ENCODE peak calls at places on chromosomes 1 and 21, in seven cellular contexts. Q, B, C, H, S, D and X are unnamed samples.

GRCh38 chr1:216535751-216536150 is 112.5 kb upstream of the USH2A start:
- DNase-seq in Q (no peak), B (no peak), C (no peak), H (no peak), S (no peak), D (no peak), X (no peak)

GRCh38 chr1:195278644-195279043 is 1329.6 kb downstream of the KCNT2 start:
- DNase-seq in Q (no peak), B (no peak), C (no peak), H (no peak), S (no peak), D (no peak), X (no peak)

GRCh38 chr1:162177126-162177525 is 107.6 kb downstream of the NOS1AP start:
- DNase-seq in Q (no peak), B (no peak), C (no peak), H (no peak), S (no peak), D (no peak), X (no peak)

GRCh38 chr21:35075546-35075945 is 26.4 kb upstream of the RUNX1 start:
- DNase-seq in Q (peak), B (no peak), C (no peak), H (no peak), S (peak), D (no peak), X (no peak)

GRCh38 chr1:22567176-22567575 is 3.9 kb downstream of the EPHA8 start:
- DNase-seq in Q (no peak), B (no peak), C (no peak), H (no peak), S (no peak), D (no peak), X (no peak)

GRCh38 chr21:42063578-42064521 is 7.3 kb upstream of the UMODL1 start:
- DNase-seq in Q (no peak), B (no peak), C (peak), H (no peak), S (no peak), D (peak), X (no peak)

GRCh38 chr1:3942416-3943122 is 42.5 kb upstream of the C1orf174 start:
- DNase-seq in Q (no peak), B (no peak), C (no peak), H (no peak), S (no peak), D (no peak), X (no peak)

GRCh38 chr1:98048234-98048633 is 127.4 kb upstream of the DPYD start:
- DNase-seq in Q (peak), B (no peak), C (peak), H (peak), S (peak), D (no peak), X (peak)

GRCh38 chr21:32064511-32064910 is 191.7 kb downstream of the HUNK start:
- DNase-seq in Q (no peak), B (no peak), C (no peak), H (no peak), S (no peak), D (no peak), X (no peak)

GRCh38 chr1:10664251-10664650 is 132.2 kb downstream of the CASZ1 start:
- DNase-seq in Q (no peak), B (no peak), C (no peak), H (no peak), S (no peak), D (no peak), X (no peak)

GRCh38 chr1:54927475-54928240 is 40.7 kb upstream of the DHCR24 start:
- DNase-seq in Q (peak), B (no peak), C (no peak), H (no peak), S (peak), D (no peak), X (peak)

GRCh38 chr1:227884370-227885134 is 63.2 kb downstream of the WNT9A start:
- DNase-seq in Q (no peak), B (no peak), C (no peak), H (no peak), S (no peak), D (no peak), X (no peak)